ENCODE peak calls at places on chromosomes 3 and 15, in seven cellular contexts. M, T, P, J, H, D and I are unnamed samples.

GRCh38 chr3:189824629-189825312 is 193.6 kb downstream of the TP63 start:
- DNase-seq in M (no peak), T (peak), P (no peak), J (peak), H (no peak), D (peak), I (no peak)

GRCh38 chr3:143525408-143525807 is 322.9 kb downstream of the SLC9A9 start:
- DNase-seq in M (no peak), T (no peak), P (no peak), J (no peak), H (no peak), D (no peak), I (no peak)

GRCh38 chr3:65955792-65956477 is 82.8 kb downstream of the MAGI1 start:
- DNase-seq in M (no peak), T (no peak), P (no peak), J (peak), H (no peak), D (peak), I (no peak)

GRCh38 chr3:52827441-52827840 is 3.0 kb downstream of the ITIH4 start:
- DNase-seq in M (no peak), T (no peak), P (no peak), J (no peak), H (no peak), D (peak), I (no peak)

GRCh38 chr15:40412095-40412759 is 6.6 kb downstream of the IVD start:
- DNase-seq in M (no peak), T (no peak), P (peak), J (no peak), H (no peak), D (no peak), I (no peak)

GRCh38 chr3:89419647-89420141 is 312.3 kb downstream of the EPHA3 start:
- DNase-seq in M (no peak), T (no peak), P (no peak), J (no peak), H (no peak), D (peak), I (no peak)

GRCh38 chr15:81189583-81190283 is 6.9 kb upstream of the IL16 start:
- DNase-seq in M (no peak), T (no peak), P (no peak), J (peak), H (no peak), D (peak), I (peak)

GRCh38 chr15:40767838-40768491 is 1.8 kb upstream of the C15orf62 start:
- DNase-seq in M (no peak), T (no peak), P (no peak), J (no peak), H (no peak), D (no peak), I (no peak)

GRCh38 chr15:67783303-67783702 is 42.0 kb upstream of the SKOR1 start:
- DNase-seq in M (no peak), T (no peak), P (no peak), J (no peak), H (peak), D (no peak), I (no peak)

GRCh38 chr3:75737831-75738493 is 47.4 kb downstream of the ZNF717 start:
- DNase-seq in M (no peak), T (no peak), P (no peak), J (no peak), H (no peak), D (peak), I (no peak)

GRCh38 chr15:66653852-66654251 is 48.2 kb upstream of the SMAD6 start:
- DNase-seq in M (no peak), T (no peak), P (no peak), J (no peak), H (no peak), D (no peak), I (no peak)

GRCh38 chr15:66653398-66653797 is 48.6 kb upstream of the SMAD6 start:
- DNase-seq in M (no peak), T (no peak), P (no peak), J (no peak), H (no peak), D (no peak), I (no peak)

GRCh38 chr15:66655511-66655910 is 46.5 kb upstream of the SMAD6 start:
- DNase-seq in M (no peak), T (no peak), P (no peak), J (no peak), H (no peak), D (no peak), I (no peak)

GRCh38 chr15:66655997-66656396 is 46.0 kb upstream of the SMAD6 start:
- DNase-seq in M (no peak), T (no peak), P (no peak), J (no peak), H (no peak), D (no peak), I (no peak)

DNA sequence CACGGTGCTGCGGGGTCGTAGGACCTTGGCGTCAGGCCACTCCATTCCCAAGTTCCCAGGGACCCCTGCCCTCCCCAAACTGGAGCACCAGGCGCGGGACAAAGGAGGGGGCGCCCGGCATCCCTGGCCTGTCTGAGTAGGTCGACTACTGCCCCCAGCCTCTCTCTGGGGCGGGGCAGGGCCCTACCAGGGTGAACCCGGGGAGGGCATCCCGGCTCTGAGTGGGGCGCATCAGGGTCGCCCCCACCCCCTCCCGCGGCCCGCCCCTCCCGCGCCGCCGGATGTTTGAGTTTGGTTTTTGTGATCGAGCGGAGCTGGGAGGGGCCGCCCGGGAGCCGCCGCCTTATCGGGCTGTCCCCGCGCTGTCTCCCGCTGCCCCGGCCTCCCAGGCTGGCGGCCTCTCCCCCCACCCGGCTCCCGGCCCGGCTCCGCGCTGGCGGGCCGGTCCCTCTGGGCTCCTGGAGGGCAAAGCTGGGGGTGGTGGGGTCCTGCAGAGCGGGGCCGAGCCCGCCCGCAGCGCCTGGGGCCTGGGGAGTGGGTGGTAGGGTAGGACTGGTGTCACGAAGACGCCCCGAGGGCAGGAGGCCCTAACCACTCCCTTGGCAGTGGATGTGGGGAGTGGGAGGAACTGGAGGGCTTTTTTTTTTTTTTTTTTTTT is 47.2 kb upstream of the SMAD6 start:
- DNase-seq in M (no peak), T (no peak), P (no peak), J (no peak), H (no peak), D (no peak), I (peak)
- H3K27ac ChIP-seq in M (peak), T (no peak), P (no peak), J (no peak), H (no peak), D (no peak), I (peak)

GRCh38 chr15:90711842-90712241 is 5.3 kb upstream of the BLM start:
- DNase-seq in M (no peak), T (no peak), P (no peak), J (no peak), H (no peak), D (no peak), I (no peak)

GRCh38 chr15:90716317-90716975 is 700 bp upstream of the BLM start:
- DNase-seq in M (no peak), T (no peak), P (no peak), J (no peak), H (no peak), D (peak), I (no peak)

GRCh38 chr15:90718232-90718631 is 1.1 kb downstream of the BLM start:
- DNase-seq in M (no peak), T (no peak), P (no peak), J (no peak), H (no peak), D (no peak), I (no peak)

GRCh38 chr15:90713081-90713480 is 4.1 kb upstream of the BLM start:
- DNase-seq in M (no peak), T (no peak), P (no peak), J (no peak), H (no peak), D (no peak), I (no peak)

DNA sequence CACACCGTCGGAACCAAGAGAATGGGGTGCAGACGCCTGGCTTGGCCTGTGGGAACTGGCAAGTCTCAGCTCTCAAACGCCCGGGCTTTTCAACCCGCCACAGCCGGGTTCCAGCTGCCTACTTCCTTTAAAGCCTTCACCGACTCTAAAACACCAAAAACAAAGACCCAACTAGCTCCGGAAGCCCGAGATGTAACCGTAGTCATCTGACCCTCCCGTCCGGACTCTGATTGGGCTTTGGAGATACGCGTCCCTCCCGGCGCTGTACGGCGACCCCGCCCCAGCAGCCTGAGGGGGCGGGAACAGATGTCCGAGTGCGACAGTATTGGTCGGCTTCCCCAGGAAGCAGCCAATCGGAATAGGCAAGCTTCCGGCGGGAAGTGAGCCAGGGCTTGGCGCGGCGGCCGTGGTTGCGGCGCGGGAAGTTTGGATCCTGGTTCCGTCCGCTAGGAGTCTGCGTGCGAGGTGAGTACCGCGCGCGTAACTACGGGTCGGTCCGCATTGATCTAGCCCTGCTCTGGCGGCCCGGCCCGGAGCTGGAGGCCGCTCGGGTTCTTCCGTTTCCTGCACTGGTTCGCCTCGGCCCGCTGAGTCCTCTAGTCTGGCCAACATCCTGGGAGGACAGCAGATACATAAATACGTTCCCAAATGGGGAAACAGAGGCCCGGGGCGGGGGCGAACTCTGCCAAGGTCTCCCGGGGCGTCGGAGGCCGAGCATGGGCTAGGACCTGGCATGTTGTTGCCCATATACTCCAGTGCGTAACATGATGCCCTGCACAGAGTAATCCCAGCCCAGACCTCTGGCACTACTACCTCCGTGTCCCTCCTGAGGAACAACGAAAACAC is at the start of gene BLM:
- DNase-seq in M (peak), T (peak), P (peak), J (peak), H (peak), D (peak), I (peak)
- TF ChIP-seq CTCF in M (peak), T (no peak), P (peak), J (peak), H (peak), D (no peak), I (peak)

DNA sequence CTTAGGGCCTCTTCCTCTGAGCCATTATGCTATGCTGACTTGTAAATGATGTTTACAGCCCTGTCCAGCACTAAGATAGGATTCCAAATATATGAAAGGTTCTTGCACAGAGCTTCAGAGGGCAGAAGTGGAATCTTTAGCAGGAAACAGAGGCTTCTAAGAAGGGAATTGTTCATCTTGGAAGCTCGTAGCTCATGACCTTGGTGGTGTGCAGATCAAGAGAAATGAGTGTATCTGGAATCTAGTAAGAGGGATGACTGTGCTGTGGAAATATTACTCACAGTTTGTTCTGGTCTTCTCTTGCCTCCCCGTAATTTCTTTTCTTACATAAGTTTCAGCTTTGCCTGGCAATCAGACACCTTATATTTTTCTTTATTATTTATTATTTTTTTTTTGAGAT is 175.8 kb downstream of the SPATA16 start:
- DNase-seq in M (no peak), T (no peak), P (no peak), J (no peak), H (no peak), D (peak), I (no peak)
- H3K27ac ChIP-seq in M (no peak), T (no peak), P (no peak), J (no peak), H (no peak), D (no peak), I (no peak)

GRCh38 chr3:154314152-154314551 is 10.1 kb downstream of the DHX36 start:
- DNase-seq in M (no peak), T (no peak), P (no peak), J (no peak), H (no peak), D (no peak), I (no peak)
- TF ChIP-seq CTCF in M (no peak), T (no peak), P (no peak), J (no peak), H (no peak), D (no peak), I (no peak)

GRCh38 chr3:72816843-72817485 is 31.3 kb downstream of the SHQ1 start:
- DNase-seq in M (no peak), T (no peak), P (no peak), J (no peak), H (no peak), D (no peak), I (no peak)
- H3K27ac ChIP-seq in M (no peak), T (no peak), P (no peak), J (no peak), H (no peak), D (no peak), I (no peak)

GRCh38 chr3:98903099-98903498 is 1.6 kb upstream of the DCBLD2 start:
- DNase-seq in M (no peak), T (peak), P (no peak), J (no peak), H (no peak), D (peak), I (no peak)
- TF ChIP-seq CTCF in M (no peak), T (no peak), P (no peak), J (no peak), H (no peak), D (no peak), I (no peak)

GRCh38 chr3:49602877-49603411 is 48.7 kb downstream of the BSN start:
- DNase-seq in M (no peak), T (no peak), P (no peak), J (no peak), H (peak), D (no peak), I (no peak)
- H3K27ac ChIP-seq in M (no peak), T (no peak), P (no peak), J (no peak), H (no peak), D (no peak), I (no peak)

GRCh38 chr15:93072440-93073394 is 16.3 kb downstream of the RGMA start:
- DNase-seq in M (no peak), T (peak), P (no peak), J (no peak), H (no peak), D (peak), I (peak)

GRCh38 chr15:93074596-93074995 is 14.4 kb downstream of the RGMA start:
- DNase-seq in M (no peak), T (no peak), P (no peak), J (no peak), H (no peak), D (no peak), I (no peak)

GRCh38 chr15:93072011-93072410 is 17.0 kb downstream of the RGMA start:
- DNase-seq in M (no peak), T (no peak), P (no peak), J (no peak), H (no peak), D (peak), I (no peak)

GRCh38 chr15:93071469-93071891 is 17.5 kb downstream of the RGMA start:
- DNase-seq in M (no peak), T (no peak), P (no peak), J (no peak), H (no peak), D (no peak), I (peak)

DNA sequence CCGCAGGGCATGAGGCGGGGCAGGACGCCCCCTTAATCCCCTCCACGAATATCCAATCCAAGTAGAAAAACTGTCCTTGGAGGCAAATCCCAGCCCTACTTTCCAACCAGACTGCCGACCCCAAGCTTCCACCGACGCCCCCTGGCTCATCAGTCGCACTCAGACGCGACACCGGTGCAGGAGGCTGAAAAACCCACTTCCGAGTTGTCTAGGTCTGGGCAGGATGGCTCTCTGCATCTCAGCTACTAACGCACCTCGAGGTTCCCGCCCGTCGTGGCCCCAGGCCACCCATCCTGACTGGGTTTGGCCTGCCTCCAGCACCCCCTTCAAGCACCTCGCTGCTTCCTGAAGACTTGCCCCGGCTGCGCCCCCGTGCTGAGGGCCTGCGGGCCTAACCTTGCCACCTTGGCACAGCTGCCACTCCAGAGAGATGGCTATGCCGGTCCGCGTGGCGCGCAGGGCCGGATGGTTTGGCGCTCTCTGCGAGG is 15.5 kb downstream of the RGMA start:
- DNase-seq in M (no peak), T (no peak), P (no peak), J (no peak), H (no peak), D (no peak), I (no peak)
- TF ChIP-seq CTCF in M (no peak), T (no peak), P (no peak), J (no peak), H (no peak), D (no peak), I (no peak)